ENCODE peak calls at places on chromosome 18, in six cellular contexts. B, H, M, G, R and X are unnamed samples.

GRCh38 chr18:45103319-45104070 is 422.8 kb downstream of the SETBP1 start:
- DNase-seq in B (no peak), H (no peak), M (no peak), G (no peak), R (no peak), X (no peak)

GRCh38 chr18:5197032-5197434 is at the start of gene AKAIN1:
- DNase-seq in B (no peak), H (no peak), M (peak; percentile 87), G (no peak), R (no peak), X (peak; percentile 9)

GRCh38 chr18:57423821-57424220 is 11.4 kb upstream of the ONECUT2 start:
- DNase-seq in B (no peak), H (no peak), M (no peak), G (no peak), R (no peak), X (no peak)

GRCh38 chr18:74493689-74494088 is 2.5 kb upstream of the CNDP2 start:
- DNase-seq in B (no peak), H (no peak), M (peak; percentile 61), G (peak; percentile 35), R (peak; percentile 63), X (peak; percentile 59)

GRCh38 chr18:2908946-2909335 is 62.1 kb downstream of the EMILIN2 start:
- DNase-seq in B (no peak), H (no peak), M (no peak), G (no peak), R (no peak), X (no peak)

GRCh38 chr18:25795178-25795577 is 295.2 kb downstream of the SS18 start:
- DNase-seq in B (no peak), H (no peak), M (no peak), G (no peak), R (no peak), X (no peak)

GRCh38 chr18:6755107-6755506 is 25.6 kb downstream of the ARHGAP28 start:
- DNase-seq in B (no peak), H (no peak), M (no peak), G (no peak), R (no peak), X (no peak)

GRCh38 chr18:11366410-11366809 is 217.0 kb upstream of the PIEZO2 start:
- DNase-seq in B (no peak), H (no peak), M (no peak), G (no peak), R (no peak), X (no peak)

GRCh38 chr18:80109676-80110078 is 615 bp downstream of the ADNP2 start:
- DNase-seq in B (peak; percentile 89), H (peak; percentile 77), M (peak; percentile 65), G (no peak), R (peak; percentile 30), X (peak; percentile 46)

GRCh38 chr18:30044496-30044895 is 998.0 kb downstream of the DSC3 start:
- DNase-seq in B (no peak), H (no peak), M (no peak), G (no peak), R (no peak), X (no peak)

GRCh38 chr18:35635171-35635570 is 53.6 kb downstream of the GALNT1 start:
- DNase-seq in B (no peak), H (no peak), M (no peak), G (no peak), R (no peak), X (no peak)

GRCh38 chr18:56888978-56889377 is 237.8 kb downstream of the WDR7 start:
- DNase-seq in B (no peak), H (no peak), M (no peak), G (no peak), R (no peak), X (no peak)

GRCh38 chr18:43846302-43846701 is 569.0 kb upstream of the SYT4 start:
- DNase-seq in B (no peak), H (no peak), M (peak; percentile 67), G (no peak), R (no peak), X (no peak)

GRCh38 chr18:26312196-26312595 is 86.0 kb downstream of the TAF4B start:
- DNase-seq in B (no peak), H (no peak), M (peak; percentile 45), G (no peak), R (no peak), X (no peak)

GRCh38 chr18:34330308-34330707 is 105.6 kb upstream of the NOL4 start:
- DNase-seq in B (no peak), H (no peak), M (no peak), G (no peak), R (no peak), X (no peak)

GRCh38 chr18:56469582-56469981 is 168.8 kb downstream of the TXNL1 start:
- DNase-seq in B (no peak), H (no peak), M (no peak), G (no peak), R (no peak), X (no peak)

GRCh38 chr18:59905686-59906091 is 5.9 kb downstream of the PMAIP1 start:
- DNase-seq in B (no peak), H (no peak), M (no peak), G (no peak), R (no peak), X (no peak)

GRCh38 chr18:59900222-59901128 is 679 bp downstream of the PMAIP1 start:
- DNase-seq in B (no peak), H (no peak), M (peak; percentile 85), G (no peak), R (peak; percentile 44), X (peak; percentile 64)

GRCh38 chr18:59904051-59904601 is 4.3 kb downstream of the PMAIP1 start:
- DNase-seq in B (no peak), H (no peak), M (no peak), G (no peak), R (no peak), X (no peak)

GRCh38 chr18:59902180-59902992 is 2.6 kb downstream of the PMAIP1 start:
- DNase-seq in B (no peak), H (no peak), M (no peak), G (no peak), R (no peak), X (no peak)

DNA sequence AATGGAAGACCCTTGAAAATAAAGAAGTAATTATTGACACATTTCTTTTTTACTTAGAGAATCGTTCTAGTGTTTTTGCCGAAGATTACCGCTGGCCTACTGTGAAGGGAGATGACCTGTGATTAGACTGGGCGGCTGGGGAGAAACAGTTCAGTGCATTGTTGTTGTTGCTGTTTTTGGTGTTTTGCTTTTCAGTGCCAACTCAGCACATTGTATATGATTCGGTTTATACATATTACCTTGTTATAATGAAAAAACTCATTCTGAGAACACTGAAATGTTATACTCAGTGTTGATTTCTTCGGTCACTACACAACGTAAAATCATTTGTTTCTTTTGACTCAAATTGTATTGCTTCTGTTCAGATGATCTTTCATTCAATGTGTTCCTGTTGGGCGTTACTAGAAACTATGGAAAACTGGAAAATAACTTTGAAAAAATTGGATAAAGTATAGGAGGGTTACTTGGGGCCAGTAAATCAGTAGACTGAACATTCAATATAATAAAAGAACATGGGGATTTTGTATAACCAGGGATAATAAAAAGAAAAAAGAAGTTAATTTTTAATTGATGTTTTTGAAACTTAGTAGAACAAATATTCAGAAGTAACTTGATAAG is 3.3 kb downstream of the PMAIP1 start:
- DNase-seq in B (no peak), H (no peak), M (no peak), G (no peak), R (no peak), X (no peak)
- H3K4me3 ChIP-seq in B (no peak overlapping the region), H (no peak overlapping the region), M (peak overlapping the region; percentile 77), G (no peak overlapping the region), R (no peak overlapping the region), X (no peak overlapping the region)

GRCh38 chr18:655445-655844 is 2.0 kb upstream of the TYMS start:
- DNase-seq in B (no peak), H (no peak), M (no peak), G (no peak), R (no peak), X (no peak)

GRCh38 chr18:658947-659533 is 1.6 kb downstream of the TYMS start:
- DNase-seq in B (no peak), H (no peak), M (no peak), G (no peak), R (no peak), X (no peak)

GRCh38 chr18:657998-658946 is 819 bp downstream of the TYMS start:
- DNase-seq in B (no peak), H (peak; percentile 88), M (peak; percentile 96), G (peak; percentile 82), R (peak; percentile 84), X (peak; percentile 91)

GRCh38 chr18:659597-659996 is 2.1 kb downstream of the TYMS start:
- DNase-seq in B (no peak), H (no peak), M (no peak), G (no peak), R (no peak), X (no peak)

DNA sequence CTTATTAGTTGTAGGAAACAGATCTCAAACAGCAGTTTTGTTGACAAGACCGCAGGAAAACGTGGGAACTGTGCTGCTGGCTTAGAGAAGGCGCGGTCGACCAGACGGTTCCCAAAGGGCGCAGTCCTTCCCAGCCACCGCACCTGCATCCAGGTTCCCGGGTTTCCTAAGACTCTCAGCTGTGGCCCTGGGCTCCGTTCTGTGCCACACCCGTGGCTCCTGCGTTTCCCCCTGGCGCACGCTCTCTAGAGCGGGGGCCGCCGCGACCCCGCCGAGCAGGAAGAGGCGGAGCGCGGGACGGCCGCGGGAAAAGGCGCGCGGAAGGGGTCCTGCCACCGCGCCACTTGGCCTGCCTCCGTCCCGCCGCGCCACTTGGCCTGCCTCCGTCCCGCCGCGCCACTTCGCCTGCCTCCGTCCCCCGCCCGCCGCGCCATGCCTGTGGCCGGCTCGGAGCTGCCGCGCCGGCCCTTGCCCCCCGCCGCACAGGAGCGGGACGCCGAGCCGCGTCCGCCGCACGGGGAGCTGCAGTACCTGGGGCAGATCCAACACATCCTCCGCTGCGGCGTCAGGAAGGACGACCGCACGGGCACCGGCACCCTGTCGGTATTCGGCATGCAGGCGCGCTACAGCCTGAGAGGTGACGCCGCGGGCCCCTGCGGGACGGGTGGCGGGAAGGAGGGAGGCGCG is at the start of gene TYMS:
- DNase-seq in B (no peak), H (no peak), M (peak; percentile 90), G (peak; percentile 63), R (peak; percentile 49), X (peak; percentile 80)
- TF ChIP-seq POLR2AphosphoS5 in B (no peak), H (no peak), M (peak; percentile 35), G (peak; percentile 78), R (no peak), X (peak; percentile 24)

GRCh38 chr18:23238651-23239349 is 103.5 kb downstream of the CABLES1 start:
- DNase-seq in B (no peak), H (no peak), M (peak; percentile 32), G (no peak), R (no peak), X (no peak)

GRCh38 chr18:23236876-23237468 is 101.7 kb downstream of the CABLES1 start:
- DNase-seq in B (no peak), H (no peak), M (no peak), G (no peak), R (no peak), X (no peak)

GRCh38 chr18:23237524-23238151 is 102.4 kb downstream of the CABLES1 start:
- DNase-seq in B (no peak), H (peak; percentile 85), M (peak; percentile 45), G (no peak), R (peak; percentile 57), X (peak; percentile 61)

GRCh38 chr18:23239350-23239692 is 104.0 kb downstream of the CABLES1 start:
- DNase-seq in B (no peak), H (no peak), M (no peak), G (no peak), R (no peak), X (no peak)

GRCh38 chr18:23238152-23238531 is 102.9 kb downstream of the CABLES1 start:
- DNase-seq in B (no peak), H (peak; percentile 79), M (no peak), G (no peak), R (peak; percentile 65), X (peak; percentile 27)
- H3K4me3 ChIP-seq in B (peak overlapping the region; percentile 47), H (peak overlapping the region; percentile 36), M (no peak overlapping the region), G (no peak overlapping the region), R (peak overlapping the region; percentile 41), X (peak overlapping the region; percentile 40)

GRCh38 chr18:67359868-67360838 is 156.4 kb downstream of the DSEL start:
- DNase-seq in B (no peak), H (peak; percentile 81), M (no peak), G (no peak), R (no peak), X (peak; percentile 13)
- TF ChIP-seq POLR2AphosphoS5 in B (peak; percentile 34), H (no peak), M (no peak), G (no peak), R (no peak), X (peak; percentile 11)